ENCODE peak calls at places on chromosome 13, in six cellular contexts. M is WERI-Rb-1, T is RWPE1, B is coronary artery, W is GM23248, U is brain microvascular endothelial cell. V is an unnamed sample.

GRCh38 chr13:65808061-65808460 is 1422.1 kb downstream of the PCDH9 start:
- DNase-seq in W (peak), U (peak), B (no peak), T (peak), M (no peak), V (no peak)

GRCh38 chr13:30004204-30004603 is 153.8 kb upstream of the UBL3 start:
- DNase-seq in W (peak), T (no peak), M (no peak), B (no peak), U (no peak), V (no peak)

GRCh38 chr13:39016789-39017188 is 21.1 kb downstream of the PROSER1 start:
- DNase-seq in B (no peak), U (no peak), M (peak), W (peak), T (peak), V (no peak)

GRCh38 chr13:110713642-110713952 is at the start of gene ING1:
- DNase-seq in W (no peak), B (no peak), U (no peak), T (no peak), M (peak), V (no peak)

GRCh38 chr13:108494991-108495661 is 134.3 kb upstream of the MYO16 start:
- DNase-seq in W (no peak), B (no peak), M (no peak), U (peak), T (no peak), V (no peak)

GRCh38 chr13:101751488-101751887 is 299.0 kb downstream of the ITGBL1 start:
- DNase-seq in B (no peak), T (peak), W (peak), U (peak), M (no peak), V (no peak)

GRCh38 chr13:34155931-34156607 is 338.1 kb downstream of the RFC3 start:
- DNase-seq in U (peak), B (no peak), T (peak), M (peak), W (peak), V (no peak)

GRCh38 chr13:45325806-45326205 is 15.2 kb downstream of the TPT1 start:
- DNase-seq in M (peak), U (peak), T (peak), B (peak), W (peak), V (no peak)

GRCh38 chr13:71590654-71591148 is 276.3 kb downstream of the DACH1 start:
- DNase-seq in T (no peak), M (no peak), U (no peak), W (no peak), B (no peak), V (no peak)

GRCh38 chr13:85755123-85755522 is 44.1 kb downstream of the SLITRK6 start:
- DNase-seq in U (peak), M (no peak), T (no peak), B (no peak), W (no peak), V (no peak)

GRCh38 chr13:111166882-111167281 is 51.8 kb downstream of the ARHGEF7 start:
- DNase-seq in T (no peak), U (no peak), M (no peak), W (no peak), B (no peak), V (no peak)

GRCh38 chr13:24860775-24861174 is 96.8 kb downstream of the RNF17 start:
- DNase-seq in B (no peak), W (no peak), T (no peak), M (no peak), U (no peak), V (no peak)

GRCh38 chr13:71625694-71626093 is 241.3 kb downstream of the DACH1 start:
- DNase-seq in U (no peak), T (no peak), B (no peak), M (no peak), W (no peak), V (no peak)

GRCh38 chr13:37143901-37144300 is 38.4 kb upstream of the CSNK1A1L start:
- DNase-seq in W (peak), U (peak), T (no peak), B (no peak), M (no peak), V (no peak)

GRCh38 chr13:46593403-46593802 is 40.4 kb downstream of the LRCH1 start:
- DNase-seq in W (no peak), U (no peak), B (no peak), T (no peak), M (no peak), V (no peak)

GRCh38 chr13:36453518-36453917 is 21.2 kb downstream of the CCNA1 start:
- DNase-seq in M (no peak), B (no peak), T (no peak), U (no peak), W (peak), V (no peak)

GRCh38 chr13:106573279-106573831 is 5.4 kb upstream of the ARGLU1 start:
- DNase-seq in T (no peak), M (no peak), W (peak), U (no peak), B (no peak), V (no peak)

GRCh38 chr13:105806335-105806920 is 729.0 kb downstream of the EFNB2 start:
- DNase-seq in U (peak), M (no peak), W (no peak), B (no peak), T (no peak), V (no peak)

GRCh38 chr13:76533251-76533650 is 353.0 kb downstream of the KCTD12 start:
- DNase-seq in B (no peak), U (no peak), T (no peak), M (no peak), W (peak), V (no peak)

GRCh38 chr13:33582121-33582520 is 235.8 kb upstream of the RFC3 start:
- DNase-seq in T (no peak), U (no peak), M (no peak), W (peak), B (no peak), V (no peak)

GRCh38 chr13:23979361-23980159 is 82.3 kb upstream of the C1QTNF9B start:
- DNase-seq in B (peak), M (peak), W (peak), U (peak), T (peak), V (no peak)

GRCh38 chr13:40375522-40376171 is 290.8 kb downstream of the FOXO1 start:
- DNase-seq in T (no peak), U (no peak), B (no peak), M (no peak), W (peak), V (no peak)

GRCh38 chr13:33174980-33175379 is 110.6 kb downstream of the STARD13 start:
- DNase-seq in B (no peak), T (no peak), M (no peak), W (peak), U (no peak), V (no peak)

GRCh38 chr13:99385161-99385560 is 78.0 kb upstream of the GPR183 start:
- DNase-seq in W (no peak), B (peak), M (no peak), U (no peak), T (no peak), V (no peak)

GRCh38 chr13:76758257-76758656 is 127.9 kb downstream of the KCTD12 start:
- DNase-seq in W (no peak), B (no peak), U (peak), T (no peak), M (no peak), V (no peak)

GRCh38 chr13:99830931-99831330 is 140.6 kb downstream of the ZIC5 start:
- DNase-seq in B (no peak), T (no peak), W (no peak), U (no peak), M (no peak), V (no peak)

GRCh38 chr13:106535552-106536243 is at the start of gene EFNB2:
- DNase-seq in B (peak), W (peak), U (peak), T (peak), M (peak), V (peak)

GRCh38 chr13:71046360-71047079 is 820.5 kb downstream of the DACH1 start:
- DNase-seq in T (no peak), B (no peak), U (no peak), M (no peak), W (no peak), V (no peak)

GRCh38 chr13:104592127-104592526 is 1525.9 kb upstream of the SLC10A2 start:
- DNase-seq in T (peak), W (no peak), U (peak), M (no peak), B (no peak), V (no peak)

GRCh38 chr13:66563076-66563475 is 667.1 kb downstream of the PCDH9 start:
- DNase-seq in W (no peak), B (no peak), U (no peak), T (no peak), M (no peak), V (no peak)

GRCh38 chr13:21670883-21671792 is at the start of gene FGF9:
- DNase-seq in M (peak), T (peak), U (peak), B (no peak), W (peak), V (peak)

GRCh38 chr13:26325876-26326275 is 71.9 kb downstream of the CDK8 start:
- DNase-seq in T (no peak), U (no peak), M (no peak), W (no peak), B (no peak), V (no peak)

GRCh38 chr13:97030705-97031452 is 36.6 kb upstream of the OXGR1 start:
- DNase-seq in W (peak), M (peak), B (no peak), T (peak), U (peak), V (no peak)

DNA sequence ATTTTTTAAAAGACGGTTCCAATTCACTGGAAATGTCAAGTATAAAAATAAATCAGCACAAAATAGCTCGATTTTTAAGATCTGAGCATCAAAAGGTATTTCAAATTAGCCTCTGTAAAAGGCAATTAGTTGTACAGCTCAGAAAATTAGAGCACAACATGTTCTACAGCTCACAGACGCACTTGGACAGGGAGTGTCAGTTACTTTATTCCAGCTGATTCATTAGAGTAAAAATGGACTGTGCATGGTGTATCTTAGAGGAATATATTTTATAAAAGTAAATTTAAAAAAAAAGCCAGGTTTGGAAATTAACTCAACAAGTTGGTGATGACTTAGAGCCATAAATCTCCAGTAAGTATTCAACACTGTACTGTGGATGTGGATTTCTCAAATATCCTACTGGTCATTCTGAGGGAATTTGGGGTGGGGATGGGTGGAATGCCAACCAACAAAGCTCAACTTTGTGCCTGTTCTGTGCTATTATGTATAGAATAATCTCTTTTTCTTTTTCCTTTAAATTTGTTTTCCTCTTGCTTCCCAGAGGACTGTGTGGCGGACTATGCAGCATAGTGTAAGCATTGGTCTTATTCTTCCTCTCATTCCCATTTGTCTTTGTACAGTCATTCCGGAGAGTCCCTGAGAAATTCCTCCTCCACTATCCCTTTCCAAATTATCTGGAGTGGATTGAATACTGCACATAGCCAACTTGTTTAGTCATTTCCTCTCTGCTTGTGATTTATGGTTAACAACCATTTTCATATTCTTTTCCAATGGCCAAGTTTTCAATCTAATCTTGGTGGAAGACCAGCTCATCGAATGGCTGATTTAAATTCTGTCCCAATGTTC is 169.3 kb downstream of the DCT start:
- DNase-seq in T (peak), B (no peak), M (no peak), W (peak), U (peak), V (no peak)
- H3K27ac ChIP-seq in T (no peak), B (no peak), M (no peak), W (peak), U (peak), V (no peak)

GRCh38 chr13:74570046-74570445 is 435.8 kb upstream of the KLF12 start:
- DNase-seq in M (no peak), B (no peak), T (peak), W (no peak), U (no peak), V (no peak)

GRCh38 chr13:74574964-74575728 is 440.9 kb upstream of the KLF12 start:
- DNase-seq in B (no peak), M (peak), T (no peak), W (no peak), U (no peak), V (no peak)

GRCh38 chr13:74571811-74572210 is 437.6 kb upstream of the KLF12 start:
- DNase-seq in U (no peak), M (no peak), W (no peak), T (no peak), B (no peak), V (no peak)

GRCh38 chr13:74573654-74574053 is 439.4 kb upstream of the KLF12 start:
- DNase-seq in W (no peak), T (no peak), B (no peak), M (peak), U (no peak), V (no peak)

DNA sequence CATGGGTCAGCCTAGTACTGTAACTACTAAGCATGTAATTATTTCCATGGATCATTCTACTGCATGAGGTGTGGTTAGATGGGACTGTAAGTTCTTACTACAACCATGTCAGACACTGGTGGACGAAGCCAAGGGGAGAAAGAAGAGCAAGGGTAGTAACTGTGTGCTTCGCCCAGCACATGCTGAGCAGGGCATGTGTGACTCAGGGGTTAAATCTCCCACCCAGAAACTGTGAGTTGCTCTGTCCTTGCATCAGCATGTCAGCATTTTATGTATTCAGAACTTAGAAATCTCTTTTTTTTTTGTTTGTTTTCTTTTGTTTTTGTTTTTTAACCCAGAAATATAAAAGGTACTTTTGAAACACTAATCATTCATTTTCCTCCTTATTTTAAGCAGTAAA is 436.6 kb upstream of the KLF12 start:
- DNase-seq in W (peak), T (no peak), U (peak), B (no peak), M (no peak), V (no peak)
- H3K27ac ChIP-seq in W (no peak), T (no peak), U (no peak), B (no peak), M (no peak), V (no peak)

GRCh38 chr13:112926003-112926402 is 43.0 kb upstream of the MCF2L start:
- DNase-seq in B (no peak), W (no peak), M (no peak), T (no peak), U (no peak), V (no peak)
- H3K27ac ChIP-seq in B (no peak), W (no peak), M (no peak), T (no peak), U (no peak), V (no peak)

DNA sequence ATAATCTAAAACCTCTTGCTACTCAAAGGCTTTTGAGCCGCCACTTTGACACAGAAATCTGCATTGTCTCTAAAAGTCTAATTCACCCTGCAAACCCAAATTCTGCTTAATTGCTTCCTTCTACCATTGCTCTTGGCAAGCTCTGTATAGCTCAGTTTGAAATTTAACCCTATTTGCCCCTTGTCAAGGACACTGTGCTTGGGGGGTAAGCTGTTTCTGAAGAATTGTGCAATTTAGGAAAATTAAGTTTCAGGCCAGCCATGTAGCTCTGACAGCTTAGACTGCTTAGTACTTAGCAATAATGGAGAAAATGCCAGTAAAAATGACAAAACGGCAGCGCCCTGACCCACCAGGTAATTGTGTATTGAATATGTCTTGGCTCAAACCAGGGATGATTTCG is 282.2 kb downstream of the OLFM4 start:
- DNase-seq in M (no peak), T (no peak), U (no peak), W (no peak), B (no peak), V (no peak)
- H3K27ac ChIP-seq in M (no peak), T (no peak), U (no peak), W (no peak), B (no peak), V (no peak)

GRCh38 chr13:59274958-59275727 is 888.6 kb downstream of the DIAPH3 start:
- DNase-seq in U (no peak), M (no peak), B (no peak), T (no peak), W (no peak), V (no peak)

GRCh38 chr13:59276436-59276835 is 887.3 kb downstream of the DIAPH3 start:
- DNase-seq in M (no peak), T (no peak), U (peak), B (no peak), W (no peak), V (no peak)

GRCh38 chr13:59279024-59279423 is 884.7 kb downstream of the DIAPH3 start:
- DNase-seq in W (no peak), U (no peak), M (no peak), T (no peak), B (no peak), V (no peak)

GRCh38 chr13:59281453-59281852 is 882.3 kb downstream of the DIAPH3 start:
- DNase-seq in B (no peak), M (no peak), W (no peak), U (no peak), T (no peak), V (no peak)

GRCh38 chr13:59277106-59277505 is 886.6 kb downstream of the DIAPH3 start:
- DNase-seq in W (no peak), U (no peak), B (no peak), T (no peak), M (no peak), V (no peak)
- H3K27ac ChIP-seq in W (no peak), U (no peak), B (no peak), T (no peak), M (no peak), V (no peak)

GRCh38 chr13:114122591-114123211 is 9.7 kb downstream of the RASA3 start:
- DNase-seq in M (no peak), U (no peak), W (no peak), B (no peak), T (no peak), V (no peak)
- H3K27ac ChIP-seq in M (no peak), U (no peak), W (no peak), B (no peak), T (peak), V (peak)

DNA sequence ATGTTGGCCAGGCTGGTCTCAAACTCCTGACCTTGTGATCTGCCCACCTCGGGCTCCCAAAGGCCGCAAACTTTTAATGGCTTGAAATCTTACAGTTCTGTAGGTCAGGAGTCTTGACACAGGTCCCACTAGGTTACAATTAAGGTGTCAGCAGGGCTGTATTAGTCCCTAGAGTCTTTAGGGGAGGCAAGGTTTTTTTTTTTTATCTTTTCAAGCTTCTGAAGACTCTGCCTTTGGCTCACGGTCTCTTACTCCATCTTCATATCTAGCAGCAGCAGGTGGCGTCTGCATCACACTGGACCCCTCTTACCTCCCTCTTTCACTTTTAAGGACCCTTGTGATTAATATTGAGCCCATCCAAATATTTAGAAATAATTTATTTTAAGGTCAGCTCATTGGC is 11.6 kb downstream of the MIR17HG start:
- DNase-seq in M (no peak), B (no peak), U (no peak), W (no peak), T (no peak), V (no peak)
- H3K27ac ChIP-seq in M (no peak), B (no peak), U (no peak), W (no peak), T (no peak), V (no peak)

GRCh38 chr13:49814551-49815270 is 22.2 kb upstream of the KPNA3 start:
- DNase-seq in W (peak), T (no peak), U (no peak), M (no peak), B (no peak), V (no peak)

GRCh38 chr13:49821216-49821820 is 28.8 kb upstream of the KPNA3 start:
- DNase-seq in T (no peak), U (no peak), M (no peak), W (peak), B (no peak), V (no peak)

DNA sequence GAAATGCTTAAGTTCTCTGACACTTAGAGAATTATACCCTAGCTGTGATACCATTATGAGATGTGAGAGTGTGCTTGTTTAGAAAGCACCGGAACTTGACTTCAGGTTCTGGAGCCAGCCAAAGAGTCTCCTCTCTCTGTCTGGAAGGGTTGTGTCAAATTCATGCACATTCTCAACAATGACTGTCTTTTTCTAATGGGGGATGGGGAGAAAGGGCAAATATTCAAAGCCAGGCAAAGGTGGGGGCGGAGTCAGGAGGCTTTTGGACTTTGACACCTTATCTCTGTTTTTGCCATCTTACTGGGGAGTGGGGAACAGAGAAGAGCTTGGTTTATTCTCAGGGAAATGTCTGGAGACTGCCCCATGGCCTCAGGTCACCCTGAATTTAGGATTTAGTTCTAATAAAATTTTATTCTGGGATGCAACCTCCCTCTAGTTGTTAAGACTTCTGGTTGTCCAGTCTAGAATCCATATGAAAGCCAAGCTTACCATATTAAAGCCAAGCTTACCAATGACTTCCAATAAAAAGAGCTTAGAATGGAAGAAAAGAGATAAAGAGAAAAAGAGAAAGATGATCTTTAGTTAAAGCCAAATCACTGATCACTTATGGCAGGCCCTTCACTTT is 28.2 kb upstream of the KPNA3 start:
- DNase-seq in B (no peak), T (no peak), U (no peak), M (no peak), W (no peak), V (no peak)
- H3K27ac ChIP-seq in B (no peak), T (no peak), U (no peak), M (no peak), W (no peak), V (no peak)